ENCODE peak calls at places on chromosomes 6 and 20, in six cellular contexts. F, U, I, D, M and Z are unnamed samples.

GRCh38 chr20:45405566-45406259 is 2.4 kb upstream of the DBNDD2 start:
- DNase-seq in F (no peak), U (peak; percentile 22), I (peak; percentile 31), D (no peak), M (no peak), Z (peak; percentile 43)

GRCh38 chr20:38152175-38153010 is 12.7 kb downstream of the TGM2 start:
- DNase-seq in F (peak; percentile 92), U (no peak), I (peak; percentile 85), D (peak; percentile 96), M (no peak), Z (peak; percentile 30)

GRCh38 chr6:19492631-19493030 is 344.5 kb upstream of the ID4 start:
- DNase-seq in F (no peak), U (no peak), I (peak; percentile 48), D (no peak), M (no peak), Z (no peak)

GRCh38 chr20:14234666-14235295 is 102.6 kb downstream of the FLRT3 start:
- DNase-seq in F (no peak), U (no peak), I (peak; percentile 31), D (no peak), M (no peak), Z (peak; percentile 66)

GRCh38 chr6:28927856-28928255 is 4.1 kb upstream of the TRIM27 start:
- DNase-seq in F (no peak), U (no peak), I (no peak), D (no peak), M (no peak), Z (no peak)

GRCh38 chr6:142413111-142413510 is 111.3 kb downstream of the ADGRG6 start:
- DNase-seq in F (no peak), U (no peak), I (peak; percentile 42), D (no peak), M (no peak), Z (peak; percentile 12)

GRCh38 chr20:6993016-6993415 is 225.5 kb downstream of the BMP2 start:
- DNase-seq in F (no peak), U (no peak), I (peak; percentile 14), D (no peak), M (no peak), Z (peak; percentile 98)

GRCh38 chr6:21871831-21872230 is 278.3 kb downstream of the SOX4 start:
- DNase-seq in F (no peak), U (no peak), I (no peak), D (no peak), M (no peak), Z (no peak)

GRCh38 chr20:19880256-19881079 is 122.4 kb downstream of the RIN2 start:
- DNase-seq in F (no peak), U (no peak), I (no peak), D (no peak), M (no peak), Z (peak; percentile 86)

GRCh38 chr20:36542019-36542488 is 735 bp downstream of the MYL9 start:
- DNase-seq in F (peak; percentile 70), U (peak; percentile 30), I (peak; percentile 61), D (no peak), M (no peak), Z (peak; percentile 19)

GRCh38 chr20:58565461-58566175 is 50.4 kb upstream of the APCDD1L start:
- DNase-seq in F (no peak), U (no peak), I (no peak), D (no peak), M (no peak), Z (no peak)

GRCh38 chr20:60252866-60253265 is 294.6 kb downstream of the CDH26 start:
- DNase-seq in F (no peak), U (no peak), I (no peak), D (no peak), M (no peak), Z (no peak)

GRCh38 chr6:31203345-31203979 is 33.0 kb upstream of the POU5F1 start:
- DNase-seq in F (no peak), U (no peak), I (no peak), D (no peak), M (peak; percentile 55), Z (peak; percentile 96)

GRCh38 chr6:2784061-2784460 is 18.9 kb downstream of the WRNIP1 start:
- DNase-seq in F (no peak), U (no peak), I (peak; percentile 68), D (no peak), M (no peak), Z (no peak)

GRCh38 chr6:131116755-131117360 is 18.4 kb upstream of the AKAP7 start:
- DNase-seq in F (no peak), U (no peak), I (peak; percentile 50), D (no peak), M (peak; percentile 64), Z (peak; percentile 68)

GRCh38 chr6:146202570-146202969 is 173.7 kb downstream of the GRM1 start:
- DNase-seq in F (no peak), U (no peak), I (peak; percentile 5), D (no peak), M (no peak), Z (no peak)

GRCh38 chr6:13427838-13428527 is 59.4 kb downstream of the GFOD1 start:
- DNase-seq in F (no peak), U (no peak), I (no peak), D (no peak), M (no peak), Z (no peak)